ENCODE peak calls at places on chromosomes 1 and 21, in seven cellular contexts. Z, F, P, U, G, T and Q are unnamed samples.

GRCh38 chr1:228555074-228555989 is 68.2 kb downstream of the RNF187 start:
- DNase-seq in Z (no peak), U (peak; percentile 33), T (peak; percentile 47), F (no peak), P (no peak), G (peak; percentile 31), Q (peak; percentile 15)

GRCh38 chr21:29243188-29243587 is 55.5 kb upstream of the BACH1 start:
- DNase-seq in U (no peak), F (no peak), Z (no peak), P (no peak), T (no peak), G (no peak), Q (no peak)

GRCh38 chr1:202143768-202144509 is 598 bp downstream of the ARL8A start:
- DNase-seq in G (peak; percentile 57), U (no peak), P (peak; percentile 74), F (peak; percentile 52), T (peak; percentile 69), Z (peak; percentile 34), Q (peak; percentile 83)

GRCh38 chr1:26410706-26411623 is at the start of gene LIN28A:
- DNase-seq in T (no peak), G (peak; percentile 22), F (no peak), Z (no peak), U (no peak), P (no peak), Q (no peak)

GRCh38 chr1:151157067-151157531 is 650 bp downstream of the TNFAIP8L2 start:
- DNase-seq in Z (no peak), P (no peak), G (no peak), T (no peak), F (peak; percentile 22), U (no peak), Q (no peak)

GRCh38 chr1:11598461-11598860 is 55.8 kb downstream of the FBXO2 start:
- DNase-seq in T (no peak), Z (no peak), G (no peak), U (no peak), F (no peak), P (no peak), Q (no peak)

GRCh38 chr1:248842781-248843331 is 4.8 kb downstream of the ZNF672 start:
- DNase-seq in U (no peak), Z (no peak), G (no peak), F (no peak), T (no peak), P (no peak), Q (no peak)

GRCh38 chr1:87951852-87952251 is 623.2 kb downstream of the LMO4 start:
- DNase-seq in F (no peak), U (no peak), P (no peak), G (no peak), T (no peak), Z (no peak), Q (no peak)

GRCh38 chr1:7687411-7687810 is 83.7 kb upstream of the VAMP3 start:
- DNase-seq in G (no peak), U (no peak), Z (no peak), T (no peak), F (no peak), P (no peak), Q (no peak)

GRCh38 chr1:204421441-204421840 is 9.8 kb upstream of the PPP1R15B start:
- DNase-seq in T (no peak), F (no peak), G (no peak), Z (no peak), P (no peak), U (no peak), Q (no peak)

GRCh38 chr1:226181996-226182714 is 4.4 kb downstream of the ACBD3 start:
- DNase-seq in P (peak; percentile 32), U (peak; percentile 69), T (no peak), G (peak; percentile 17), F (peak; percentile 46), Z (no peak), Q (no peak)

GRCh38 chr1:1273152-1273534 is 511 bp downstream of the UBE2J2 start:
- DNase-seq in Z (no peak), F (no peak), P (no peak), T (no peak), G (peak; percentile 12), U (no peak), Q (no peak)

GRCh38 chr1:157968503-157968902 is 24.9 kb upstream of the KIRREL1 start:
- DNase-seq in P (no peak), T (no peak), Z (no peak), F (no peak), G (no peak), U (peak; percentile 44), Q (no peak)

GRCh38 chr1:106937104-106937503 is 119.4 kb upstream of the PRMT6 start:
- DNase-seq in F (no peak), G (no peak), T (no peak), P (no peak), Z (no peak), U (no peak), Q (no peak)

GRCh38 chr21:25942145-25942544 is 207.4 kb downstream of the GABPA start:
- DNase-seq in T (no peak), Z (no peak), F (no peak), U (no peak), G (no peak), P (no peak), Q (no peak)

GRCh38 chr1:208248254-208248935 is 4.2 kb upstream of the PLXNA2 start:
- DNase-seq in F (no peak), Z (no peak), P (no peak), G (no peak), U (no peak), T (peak; percentile 44), Q (no peak)

GRCh38 chr1:246769306-246769705 is 45.1 kb downstream of the SCCPDH start:
- DNase-seq in Z (no peak), G (no peak), U (no peak), F (no peak), P (no peak), T (no peak), Q (no peak)

GRCh38 chr1:37474697-37475379 is 458 bp downstream of the ZC3H12A start:
- DNase-seq in F (no peak), U (no peak), G (no peak), P (no peak), Z (no peak), T (no peak), Q (no peak)

GRCh38 chr1:244347942-244348341 is 103.8 kb downstream of the ADSS2 start:
- DNase-seq in U (no peak), F (no peak), G (no peak), P (no peak), T (peak; percentile 2), Z (no peak), Q (no peak)

GRCh38 chr1:83860506-83861221 is 138.3 kb downstream of the TTLL7 start:
- DNase-seq in U (peak; percentile 68), F (peak; percentile 91), P (peak; percentile 87), G (peak; percentile 91), Z (peak; percentile 50), T (peak; percentile 91), Q (peak; percentile 86)

GRCh38 chr1:166975361-166976129 is at the start of gene ILDR2:
- DNase-seq in Z (peak; percentile 43), P (peak; percentile 76), U (peak; percentile 16), T (peak; percentile 81), G (peak; percentile 68), F (peak; percentile 74), Q (peak; percentile 77)